ENCODE peak calls at places on chromosome 16, in seven cellular contexts. D, N, S, Y, Q, Z and A are unnamed samples.

GRCh38 chr16:4373909-4374742 is 2.5 kb downstream of the VASN start:
- DNase-seq in N (peak), Y (peak), Z (peak), Q (peak), S (no peak), D (no peak), A (peak)

GRCh38 chr16:11727945-11728543 is 14.6 kb downstream of the TXNDC11 start:
- DNase-seq in Z (no peak), N (no peak), Y (no peak), Q (no peak), S (no peak), D (no peak), A (no peak)

GRCh38 chr16:3861808-3862451 is 18.6 kb downstream of the CREBBP start:
- DNase-seq in Z (no peak), Q (no peak), D (no peak), S (no peak), Y (no peak), N (peak), A (no peak)

GRCh38 chr16:23597003-23597756 is 1.1 kb upstream of the NDUFAB1 start:
- DNase-seq in S (no peak), Q (peak), N (no peak), D (peak), Z (no peak), Y (no peak), A (peak)

GRCh38 chr16:88455610-88456355 is 2.7 kb downstream of the ZFPM1 start:
- DNase-seq in N (peak), S (no peak), Z (no peak), Y (no peak), Q (peak), D (peak), A (peak)

GRCh38 chr16:61926766-61927165 is 109.5 kb downstream of the CDH8 start:
- DNase-seq in D (no peak), Z (no peak), Y (no peak), S (no peak), Q (peak), N (peak), A (no peak)

GRCh38 chr16:4033951-4034350 is 82.3 kb downstream of the ADCY9 start:
- DNase-seq in Z (no peak), S (no peak), Q (no peak), Y (no peak), D (no peak), N (no peak), A (no peak)

GRCh38 chr16:66036162-66036561 is 330.3 kb upstream of the CDH5 start:
- DNase-seq in S (no peak), Q (no peak), Y (no peak), Z (no peak), N (peak), D (no peak), A (no peak)

GRCh38 chr16:66741131-66741900 is 10.1 kb downstream of the DYNC1LI2 start:
- DNase-seq in Q (peak), Z (peak), S (no peak), D (peak), N (peak), Y (peak), A (peak)

GRCh38 chr16:55120408-55120807 is 189.7 kb downstream of the IRX5 start:
- DNase-seq in S (no peak), Q (no peak), N (no peak), D (no peak), Y (no peak), Z (no peak), A (peak)
- TF ChIP-seq CTCF in S (no peak), Q (no peak), N (no peak), D (no peak), Y (peak), Z (no peak), A (no peak)

GRCh38 chr16:1420540-1421205 is at the start of gene UQCC4:
- DNase-seq in Y (peak), S (peak), Z (peak), D (peak), N (peak), Q (peak), A (peak)
- TF ChIP-seq CTCF in Y (no peak), S (no peak), Z (no peak), D (no peak), N (no peak), Q (no peak), A (no peak)

GRCh38 chr16:57609541-57610401 is 18.7 kb upstream of the ADGRG1 start:
- DNase-seq in Q (peak), D (no peak), Z (no peak), N (peak), S (no peak), Y (no peak), A (no peak)
- TF ChIP-seq CTCF in Q (peak), D (no peak), Z (no peak), N (no peak), S (no peak), Y (peak), A (no peak)

DNA sequence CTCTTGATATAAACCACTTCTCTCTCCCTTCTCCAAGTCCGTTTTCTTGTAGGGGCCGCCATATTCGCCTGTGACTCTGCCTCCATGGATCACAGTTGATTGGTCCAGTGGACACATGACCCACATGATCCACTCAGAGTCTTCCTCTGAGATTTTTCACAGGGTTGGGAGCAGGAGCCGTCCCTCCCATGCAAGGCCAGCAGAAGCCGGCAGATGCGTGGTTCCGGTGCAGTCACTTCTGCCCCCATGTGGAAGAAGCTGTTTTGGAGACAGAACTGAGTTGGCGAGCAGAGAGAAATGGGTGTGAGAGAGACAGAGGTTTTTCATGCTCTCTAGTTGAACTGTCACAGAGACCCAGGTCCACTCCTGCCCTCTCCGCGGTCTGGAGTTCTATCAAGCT is 83.3 kb downstream of the C16orf95 start:
- DNase-seq in Y (no peak), Q (no peak), S (no peak), Z (peak), N (peak), D (no peak), A (peak)
- TF ChIP-seq CTCF in Y (no peak), Q (no peak), S (peak), Z (peak), N (peak), D (no peak), A (no peak)

GRCh38 chr16:56988948-56989945 is at the start of gene NLRC5:
- DNase-seq in S (peak), Q (peak), Z (peak), N (peak), D (peak), Y (peak), A (peak)
- TF ChIP-seq CTCF in S (no peak), Q (no peak), Z (no peak), N (no peak), D (no peak), Y (no peak), A (no peak)

GRCh38 chr16:27976990-27977389 is 86.5 kb downstream of the GSG1L start:
- DNase-seq in Y (no peak), S (no peak), Z (no peak), Q (no peak), D (no peak), N (no peak), A (no peak)

GRCh38 chr16:27973678-27974077 is 89.8 kb downstream of the GSG1L start:
- DNase-seq in N (no peak), D (no peak), S (no peak), Y (no peak), Q (no peak), Z (no peak), A (peak)

GRCh38 chr16:27974896-27975540 is 88.5 kb downstream of the GSG1L start:
- DNase-seq in Y (no peak), Q (no peak), Z (no peak), N (no peak), D (no peak), S (no peak), A (no peak)

GRCh38 chr16:27969574-27969973 is 93.9 kb downstream of the GSG1L start:
- DNase-seq in N (no peak), Z (no peak), D (no peak), S (no peak), Y (no peak), Q (peak), A (no peak)

GRCh38 chr16:27972500-27972899 is 91.0 kb downstream of the GSG1L start:
- DNase-seq in D (no peak), S (no peak), Q (peak), Y (no peak), Z (no peak), N (peak), A (peak)
- TF ChIP-seq CTCF in D (no peak), S (peak), Q (peak), Y (peak), Z (peak), N (peak), A (no peak)